ENCODE peak calls at places on chromosomes 12 and 14, in ten cellular contexts. One of them, this sample, is unnamed.

GRCh38 chr12:50620050-50620974 is 115.5 kb downstream of the DIP2B start:
- DNase-seq in right atrium auricular region: no peak
- DNase-seq in heart left ventricle: peak
- DNase-seq in left lung: no peak
- DNase-seq in WERI-Rb-1: no peak
- DNase-seq in fibroblast of mammary gland: peak
- DNase-seq in fibroblast of the aortic adventitia: peak
- DNase-seq in body of pancreas: no peak
- DNase-seq in fibroblast of lung: peak
- DNase-seq in mammary epithelial cell: peak
- DNase-seq in this sample: peak

GRCh38 chr14:29587761-29588160 is 339.9 kb downstream of the PRKD1 start:
- DNase-seq in fibroblast of the aortic adventitia: peak
- DNase-seq in right atrium auricular region: no peak
- DNase-seq in left lung: no peak
- DNase-seq in fibroblast of mammary gland: no peak
- DNase-seq in mammary epithelial cell: no peak
- DNase-seq in heart left ventricle: no peak
- DNase-seq in fibroblast of lung: peak
- DNase-seq in WERI-Rb-1: no peak
- DNase-seq in body of pancreas: no peak
- DNase-seq in this sample: no peak

GRCh38 chr14:106844608-106845285 is 1318.4 kb downstream of the TMEM121 start:
- DNase-seq in fibroblast of lung: no peak
- DNase-seq in fibroblast of the aortic adventitia: no peak
- DNase-seq in fibroblast of mammary gland: peak
- DNase-seq in WERI-Rb-1: no peak
- DNase-seq in body of pancreas: peak
- DNase-seq in right atrium auricular region: no peak
- DNase-seq in heart left ventricle: peak
- DNase-seq in mammary epithelial cell: peak
- DNase-seq in left lung: peak
- DNase-seq in this sample: no peak

GRCh38 chr12:105084251-105085250 is at the start of gene ALDH1L2:
- DNase-seq in left lung: peak
- DNase-seq in fibroblast of lung: peak
- DNase-seq in fibroblast of the aortic adventitia: peak
- DNase-seq in heart left ventricle: peak
- DNase-seq in fibroblast of mammary gland: peak
- DNase-seq in right atrium auricular region: peak
- DNase-seq in mammary epithelial cell: peak
- DNase-seq in WERI-Rb-1: peak
- DNase-seq in body of pancreas: peak
- DNase-seq in this sample: peak

GRCh38 chr14:98210045-98210678 is 1061.8 kb downstream of the BCL11B start:
- DNase-seq in fibroblast of mammary gland: no peak
- DNase-seq in right atrium auricular region: no peak
- DNase-seq in body of pancreas: no peak
- DNase-seq in left lung: no peak
- DNase-seq in heart left ventricle: no peak
- DNase-seq in WERI-Rb-1: no peak
- DNase-seq in mammary epithelial cell: no peak
- DNase-seq in fibroblast of lung: no peak
- DNase-seq in fibroblast of the aortic adventitia: no peak
- DNase-seq in this sample: no peak

GRCh38 chr12:91138337-91138905 is 27.1 kb upstream of the LUM start:
- DNase-seq in fibroblast of the aortic adventitia: peak
- DNase-seq in fibroblast of lung: peak
- DNase-seq in left lung: no peak
- DNase-seq in heart left ventricle: no peak
- DNase-seq in body of pancreas: no peak
- DNase-seq in fibroblast of mammary gland: no peak
- DNase-seq in WERI-Rb-1: no peak
- DNase-seq in mammary epithelial cell: no peak
- DNase-seq in right atrium auricular region: no peak
- DNase-seq in this sample: no peak

GRCh38 chr12:124566181-124567034 is 1.0 kb downstream of the NCOR2 start:
- DNase-seq in heart left ventricle: peak
- DNase-seq in fibroblast of the aortic adventitia: peak
- DNase-seq in right atrium auricular region: peak
- DNase-seq in mammary epithelial cell: peak
- DNase-seq in body of pancreas: peak
- DNase-seq in left lung: peak
- DNase-seq in WERI-Rb-1: peak
- DNase-seq in fibroblast of mammary gland: peak
- DNase-seq in fibroblast of lung: peak
- DNase-seq in this sample: peak

GRCh38 chr14:59265808-59266207 is 77.3 kb downstream of the DAAM1 start:
- DNase-seq in right atrium auricular region: no peak
- DNase-seq in fibroblast of the aortic adventitia: no peak
- DNase-seq in mammary epithelial cell: peak
- DNase-seq in body of pancreas: no peak
- DNase-seq in left lung: no peak
- DNase-seq in WERI-Rb-1: no peak
- DNase-seq in heart left ventricle: no peak
- DNase-seq in fibroblast of lung: no peak
- DNase-seq in fibroblast of mammary gland: peak
- DNase-seq in this sample: no peak

GRCh38 chr12:112182499-112182898 is 57.1 kb downstream of the TRAFD1 start:
- DNase-seq in fibroblast of lung: peak
- DNase-seq in mammary epithelial cell: no peak
- DNase-seq in WERI-Rb-1: no peak
- DNase-seq in right atrium auricular region: no peak
- DNase-seq in heart left ventricle: no peak
- DNase-seq in body of pancreas: no peak
- DNase-seq in fibroblast of the aortic adventitia: no peak
- DNase-seq in fibroblast of mammary gland: peak
- DNase-seq in left lung: no peak
- DNase-seq in this sample: no peak

GRCh38 chr12:113277511-113277910 is 56.2 kb downstream of the TPCN1 start:
- DNase-seq in mammary epithelial cell: no peak
- DNase-seq in heart left ventricle: no peak
- DNase-seq in right atrium auricular region: no peak
- DNase-seq in fibroblast of mammary gland: no peak
- DNase-seq in fibroblast of lung: no peak
- DNase-seq in left lung: peak
- DNase-seq in WERI-Rb-1: no peak
- DNase-seq in fibroblast of the aortic adventitia: no peak
- DNase-seq in body of pancreas: no peak
- DNase-seq in this sample: no peak

GRCh38 chr14:61973981-61974380 is 211.8 kb downstream of the SNAPC1 start:
- DNase-seq in heart left ventricle: no peak
- DNase-seq in left lung: no peak
- DNase-seq in WERI-Rb-1: no peak
- DNase-seq in mammary epithelial cell: peak
- DNase-seq in fibroblast of the aortic adventitia: no peak
- DNase-seq in fibroblast of mammary gland: peak
- DNase-seq in body of pancreas: no peak
- DNase-seq in right atrium auricular region: no peak
- DNase-seq in fibroblast of lung: peak
- DNase-seq in this sample: peak

GRCh38 chr14:64760146-64760755 is 56.0 kb downstream of the PLEKHG3 start:
- DNase-seq in heart left ventricle: peak
- DNase-seq in fibroblast of mammary gland: peak
- DNase-seq in fibroblast of the aortic adventitia: peak
- DNase-seq in fibroblast of lung: peak
- DNase-seq in right atrium auricular region: no peak
- DNase-seq in WERI-Rb-1: peak
- DNase-seq in body of pancreas: peak
- DNase-seq in left lung: no peak
- DNase-seq in mammary epithelial cell: peak
- DNase-seq in this sample: no peak

GRCh38 chr12:92503977-92504966 is 198.5 kb upstream of the PLEKHG7 start:
- DNase-seq in mammary epithelial cell: no peak
- DNase-seq in right atrium auricular region: peak
- DNase-seq in left lung: peak
- DNase-seq in fibroblast of mammary gland: no peak
- DNase-seq in body of pancreas: peak
- DNase-seq in fibroblast of the aortic adventitia: no peak
- DNase-seq in fibroblast of lung: no peak
- DNase-seq in heart left ventricle: peak
- DNase-seq in WERI-Rb-1: no peak
- DNase-seq in this sample: no peak

GRCh38 chr12:70645494-70646317 is 8.5 kb upstream of the PTPRB start:
- DNase-seq in left lung: peak
- DNase-seq in right atrium auricular region: peak
- DNase-seq in fibroblast of lung: peak
- DNase-seq in heart left ventricle: peak
- DNase-seq in fibroblast of the aortic adventitia: peak
- DNase-seq in body of pancreas: peak
- DNase-seq in WERI-Rb-1: no peak
- DNase-seq in fibroblast of mammary gland: peak
- DNase-seq in mammary epithelial cell: peak
- DNase-seq in this sample: peak

GRCh38 chr14:89108608-89109007 is 284.2 kb downstream of the TTC8 start:
- DNase-seq in left lung: no peak
- DNase-seq in fibroblast of lung: no peak
- DNase-seq in heart left ventricle: no peak
- DNase-seq in right atrium auricular region: no peak
- DNase-seq in fibroblast of mammary gland: no peak
- DNase-seq in WERI-Rb-1: no peak
- DNase-seq in body of pancreas: no peak
- DNase-seq in fibroblast of the aortic adventitia: no peak
- DNase-seq in mammary epithelial cell: no peak
- DNase-seq in this sample: no peak

GRCh38 chr12:98274430-98275130 is 240.8 kb upstream of the TMPO start:
- DNase-seq in body of pancreas: no peak
- DNase-seq in left lung: no peak
- DNase-seq in heart left ventricle: no peak
- DNase-seq in fibroblast of mammary gland: no peak
- DNase-seq in fibroblast of the aortic adventitia: no peak
- DNase-seq in fibroblast of lung: no peak
- DNase-seq in mammary epithelial cell: no peak
- DNase-seq in WERI-Rb-1: no peak
- DNase-seq in right atrium auricular region: no peak
- DNase-seq in this sample: no peak

DNA sequence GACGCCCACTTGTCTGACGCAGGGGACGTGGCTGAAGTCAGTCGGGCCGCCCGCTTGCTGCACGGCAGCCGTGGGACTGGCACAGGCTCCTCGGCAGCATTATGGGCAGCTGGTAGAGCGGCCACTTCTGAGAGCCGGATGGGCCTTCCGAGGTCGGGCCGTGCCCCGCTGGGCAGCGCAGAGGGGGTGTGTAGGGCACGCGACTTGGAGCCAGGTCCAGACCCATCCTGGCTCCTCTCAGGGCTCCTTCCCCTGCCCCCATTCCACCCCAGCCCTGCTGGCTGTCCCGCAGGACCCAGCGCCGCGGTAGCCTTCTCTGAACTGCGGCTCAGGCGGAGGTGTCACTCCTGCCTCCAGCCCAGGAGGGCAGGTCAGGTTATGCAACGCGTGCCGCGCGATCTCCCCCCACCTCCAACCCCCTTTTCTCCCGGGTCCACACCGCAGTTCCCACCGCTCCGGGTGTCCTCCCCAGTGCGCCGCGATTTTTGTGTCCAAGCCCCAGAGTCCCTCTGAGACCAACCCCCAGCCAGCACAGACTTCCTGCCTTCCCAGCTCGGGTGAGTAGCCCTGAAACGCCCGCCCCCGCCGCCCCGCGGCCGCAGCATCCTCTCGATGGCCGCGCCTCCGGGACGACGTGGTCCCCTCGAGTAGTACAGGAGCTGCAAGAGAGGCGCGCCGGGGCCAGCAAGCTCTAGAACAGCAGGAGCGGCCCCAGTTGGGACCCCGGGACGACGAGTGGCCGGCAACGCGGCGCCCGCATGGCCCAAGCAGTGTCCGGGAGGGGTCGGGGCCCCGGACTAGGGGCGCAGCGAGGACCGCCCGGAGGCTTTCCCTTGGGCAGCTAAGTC is 41.1 kb upstream of the CAPRIN2 start:
- DNase-seq in left lung: peak
- DNase-seq in heart left ventricle: peak
- DNase-seq in fibroblast of the aortic adventitia: peak
- DNase-seq in WERI-Rb-1: peak
- DNase-seq in right atrium auricular region: peak
- DNase-seq in mammary epithelial cell: peak
- DNase-seq in body of pancreas: peak
- DNase-seq in fibroblast of lung: peak
- DNase-seq in fibroblast of mammary gland: peak
- DNase-seq in this sample: peak
- H3K4me3 ChIP-seq in left lung: peak
- H3K4me3 ChIP-seq in heart left ventricle: peak
- H3K4me3 ChIP-seq in fibroblast of the aortic adventitia: peak
- H3K4me3 ChIP-seq in WERI-Rb-1: peak
- H3K4me3 ChIP-seq in right atrium auricular region: peak
- H3K4me3 ChIP-seq in mammary epithelial cell: peak
- H3K4me3 ChIP-seq in body of pancreas: peak
- H3K4me3 ChIP-seq in fibroblast of lung: peak
- H3K4me3 ChIP-seq in fibroblast of mammary gland: peak
- H3K4me3 ChIP-seq in this sample: peak

GRCh38 chr14:77037886-77038511 is 9.5 kb upstream of the IRF2BPL start:
- DNase-seq in mammary epithelial cell: no peak
- DNase-seq in WERI-Rb-1: no peak
- DNase-seq in fibroblast of mammary gland: no peak
- DNase-seq in body of pancreas: no peak
- DNase-seq in right atrium auricular region: no peak
- DNase-seq in fibroblast of lung: peak
- DNase-seq in fibroblast of the aortic adventitia: peak
- DNase-seq in heart left ventricle: peak
- DNase-seq in left lung: no peak
- DNase-seq in this sample: peak
- H3K4me3 ChIP-seq in mammary epithelial cell: no peak
- H3K4me3 ChIP-seq in WERI-Rb-1: no peak
- H3K4me3 ChIP-seq in fibroblast of mammary gland: no peak
- H3K4me3 ChIP-seq in body of pancreas: no peak
- H3K4me3 ChIP-seq in right atrium auricular region: no peak
- H3K4me3 ChIP-seq in fibroblast of lung: no peak
- H3K4me3 ChIP-seq in fibroblast of the aortic adventitia: no peak
- H3K4me3 ChIP-seq in heart left ventricle: no peak
- H3K4me3 ChIP-seq in left lung: no peak
- H3K4me3 ChIP-seq in this sample: peak

DNA sequence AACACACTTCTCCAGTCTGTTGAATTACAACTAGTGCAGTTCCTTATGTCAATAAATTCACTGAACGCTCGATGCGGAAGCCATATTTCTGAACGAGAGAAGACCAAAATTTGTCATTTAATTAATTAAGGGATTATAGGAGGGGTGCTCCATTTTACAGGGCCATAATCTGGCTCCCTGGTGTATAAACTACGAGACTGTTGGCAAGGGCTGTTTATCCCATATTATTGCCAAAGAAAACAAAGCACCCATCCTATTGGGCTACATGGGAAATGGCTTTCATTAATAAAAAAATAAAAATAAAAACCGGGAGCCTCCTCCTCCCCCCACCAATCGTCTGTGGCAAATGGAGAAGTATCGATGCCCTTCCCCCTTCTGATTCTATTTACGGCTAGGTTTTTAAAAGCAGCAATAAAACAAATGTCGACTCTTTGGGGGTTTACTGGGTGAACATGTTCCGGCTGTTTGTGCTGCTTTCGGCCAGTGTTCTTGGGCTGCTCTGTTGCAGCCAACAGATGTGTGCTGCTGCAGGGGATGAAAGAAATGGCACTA is 24.8 kb downstream of the ATF7 start:
- DNase-seq in right atrium auricular region: no peak
- DNase-seq in fibroblast of lung: no peak
- DNase-seq in fibroblast of mammary gland: no peak
- DNase-seq in mammary epithelial cell: no peak
- DNase-seq in heart left ventricle: no peak
- DNase-seq in fibroblast of the aortic adventitia: no peak
- DNase-seq in left lung: no peak
- DNase-seq in body of pancreas: no peak
- DNase-seq in WERI-Rb-1: peak
- DNase-seq in this sample: no peak
- H3K4me3 ChIP-seq in right atrium auricular region: peak
- H3K4me3 ChIP-seq in fibroblast of lung: peak
- H3K4me3 ChIP-seq in fibroblast of mammary gland: no peak
- H3K4me3 ChIP-seq in mammary epithelial cell: no peak
- H3K4me3 ChIP-seq in heart left ventricle: peak
- H3K4me3 ChIP-seq in fibroblast of the aortic adventitia: no peak
- H3K4me3 ChIP-seq in left lung: no peak
- H3K4me3 ChIP-seq in body of pancreas: no peak
- H3K4me3 ChIP-seq in WERI-Rb-1: peak
- H3K4me3 ChIP-seq in this sample: no peak

GRCh38 chr12:95201056-95201670 is 16.1 kb downstream of the FGD6 start:
- DNase-seq in fibroblast of mammary gland: peak
- DNase-seq in left lung: no peak
- DNase-seq in WERI-Rb-1: no peak
- DNase-seq in fibroblast of the aortic adventitia: no peak
- DNase-seq in body of pancreas: no peak
- DNase-seq in right atrium auricular region: no peak
- DNase-seq in fibroblast of lung: peak
- DNase-seq in heart left ventricle: no peak
- DNase-seq in mammary epithelial cell: peak
- DNase-seq in this sample: no peak
- H3K4me3 ChIP-seq in fibroblast of mammary gland: no peak
- H3K4me3 ChIP-seq in left lung: no peak
- H3K4me3 ChIP-seq in WERI-Rb-1: no peak
- H3K4me3 ChIP-seq in fibroblast of the aortic adventitia: no peak
- H3K4me3 ChIP-seq in body of pancreas: no peak
- H3K4me3 ChIP-seq in right atrium auricular region: no peak
- H3K4me3 ChIP-seq in fibroblast of lung: no peak
- H3K4me3 ChIP-seq in heart left ventricle: no peak
- H3K4me3 ChIP-seq in mammary epithelial cell: peak
- H3K4me3 ChIP-seq in this sample: no peak